ENCODE peak calls at places on chromosomes 3 and 15, in eight cellular contexts. H, R, V, Y, W, Z, L and S are unnamed samples.

GRCh38 chr3:187522293-187522692 is 147.9 kb downstream of the SST start:
- DNase-seq in H (no peak), R (no peak), V (no peak), Y (no peak), W (no peak), Z (no peak), L (no peak), S (no peak)

GRCh38 chr3:15443826-15444524 is 16.6 kb downstream of the EAF1 start:
- DNase-seq in H (no peak), R (peak), V (no peak), Y (no peak), W (no peak), Z (no peak), L (no peak), S (no peak)

GRCh38 chr3:9732080-9732752 is 681 bp downstream of the BRPF1 start:
- DNase-seq in H (no peak), R (peak), V (peak), Y (no peak), W (no peak), Z (no peak), L (no peak), S (no peak)

GRCh38 chr15:40233727-40234577 is 4.9 kb upstream of the PAK6 start:
- DNase-seq in H (no peak), R (peak), V (no peak), Y (no peak), W (no peak), Z (peak), L (no peak), S (no peak)

GRCh38 chr3:23888617-23889228 is 28.1 kb downstream of the NKIRAS1 start:
- DNase-seq in H (peak), R (peak), V (no peak), Y (no peak), W (peak), Z (no peak), L (no peak), S (no peak)

GRCh38 chr3:54962200-54962599 is 34.3 kb upstream of the LRTM1 start:
- DNase-seq in H (no peak), R (no peak), V (no peak), Y (no peak), W (no peak), Z (peak), L (no peak), S (no peak)

GRCh38 chr3:16290007-16290826 is 25.2 kb downstream of the OXNAD1 start:
- DNase-seq in H (peak), R (peak), V (no peak), Y (no peak), W (peak), Z (peak), L (no peak), S (no peak)

GRCh38 chr15:40469776-40470390 is 901 bp upstream of the CHST14 start:
- DNase-seq in H (no peak), R (peak), V (no peak), Y (no peak), W (no peak), Z (no peak), L (no peak), S (no peak)

GRCh38 chr15:67241132-67241855 is 13.2 kb downstream of the AAGAB start:
- DNase-seq in H (no peak), R (no peak), V (no peak), Y (no peak), W (no peak), Z (peak), L (no peak), S (no peak)

GRCh38 chr3:123627673-123628670 is 43.1 kb upstream of the HACD2 start:
- DNase-seq in H (no peak), R (no peak), V (peak), Y (peak), W (no peak), Z (no peak), L (no peak), S (no peak)

GRCh38 chr3:193910886-193911738 is 224.8 kb upstream of the HES1 start:
- DNase-seq in H (no peak), R (no peak), V (no peak), Y (no peak), W (no peak), Z (no peak), L (no peak), S (no peak)

GRCh38 chr3:52532838-52533622 is 627 bp downstream of the NT5DC2 start:
- DNase-seq in H (no peak), R (peak), V (peak), Y (peak), W (no peak), Z (peak), L (peak), S (no peak)

GRCh38 chr3:44227622-44228021 is 14.1 kb upstream of the TOPAZ1 start:
- DNase-seq in H (no peak), R (no peak), V (no peak), Y (no peak), W (no peak), Z (no peak), L (no peak), S (no peak)

GRCh38 chr15:42118650-42119531 is 24.5 kb upstream of the PLA2G4D start:
- DNase-seq in H (no peak), R (peak), V (no peak), Y (no peak), W (no peak), Z (no peak), L (no peak), S (no peak)

GRCh38 chr15:78272776-78273175 is 8.4 kb downstream of the DNAJA4 start:
- DNase-seq in H (no peak), R (no peak), V (no peak), Y (no peak), W (peak), Z (no peak), L (no peak), S (no peak)

GRCh38 chr3:55567615-55568014 is 80.5 kb upstream of the WNT5A start:
- DNase-seq in H (no peak), R (peak), V (no peak), Y (no peak), W (no peak), Z (no peak), L (no peak), S (no peak)

GRCh38 chr15:94780108-94780507 is 548.7 kb downstream of the MCTP2 start:
- DNase-seq in H (no peak), R (no peak), V (no peak), Y (no peak), W (no peak), Z (no peak), L (no peak), S (no peak)

GRCh38 chr3:77051927-77052542 is 12.1 kb downstream of the ROBO2 start:
- DNase-seq in H (no peak), R (no peak), V (no peak), Y (no peak), W (no peak), Z (no peak), L (no peak), S (no peak)

GRCh38 chr3:14847613-14848541 is 29.1 kb downstream of the FGD5 start:
- DNase-seq in H (no peak), R (no peak), V (peak), Y (no peak), W (no peak), Z (no peak), L (peak), S (no peak)

GRCh38 chr15:90787881-90788280 is 70.7 kb downstream of the BLM start:
- DNase-seq in H (no peak), R (peak), V (no peak), Y (no peak), W (no peak), Z (no peak), L (no peak), S (no peak)

GRCh38 chr3:125960456-125961288 is 8.3 kb upstream of the ROPN1B start:
- DNase-seq in H (no peak), R (peak), V (no peak), Y (peak), W (no peak), Z (no peak), L (no peak), S (no peak)

GRCh38 chr3:126319701-126320295 is 37.4 kb downstream of the KLF15 start:
- DNase-seq in H (no peak), R (no peak), V (no peak), Y (no peak), W (no peak), Z (no peak), L (peak), S (no peak)

GRCh38 chr3:155743616-155744015 is 1.3 kb downstream of the PLCH1 start:
- DNase-seq in H (no peak), R (peak), V (no peak), Y (no peak), W (no peak), Z (no peak), L (no peak), S (no peak)

GRCh38 chr3:17742837-17743659 is 617 bp upstream of the TBC1D5 start:
- DNase-seq in H (peak), R (no peak), V (no peak), Y (no peak), W (no peak), Z (no peak), L (peak), S (no peak)

GRCh38 chr3:192433704-192434103 is 293.6 kb downstream of the FGF12 start:
- DNase-seq in H (no peak), R (no peak), V (no peak), Y (peak), W (peak), Z (no peak), L (no peak), S (no peak)

GRCh38 chr3:185750015-185750414 is 74.8 kb downstream of the IGF2BP2 start:
- DNase-seq in H (no peak), R (no peak), V (no peak), Y (no peak), W (no peak), Z (no peak), L (no peak), S (no peak)

GRCh38 chr3:127784283-127784682 is 38.0 kb downstream of the MGLL start:
- DNase-seq in H (no peak), R (no peak), V (no peak), Y (no peak), W (no peak), Z (no peak), L (no peak), S (no peak)

GRCh38 chr15:93089855-93090305 is 869 bp upstream of the RGMA start:
- DNase-seq in H (no peak), R (no peak), V (peak), Y (no peak), W (no peak), Z (no peak), L (no peak), S (no peak)

GRCh38 chr15:25093455-25094029 is 138.8 kb downstream of the SNRPN start:
- DNase-seq in H (no peak), R (no peak), V (no peak), Y (no peak), W (no peak), Z (no peak), L (peak), S (no peak)

GRCh38 chr3:107643038-107643883 is 120.5 kb downstream of the BBX start:
- DNase-seq in H (no peak), R (no peak), V (no peak), Y (no peak), W (peak), Z (no peak), L (no peak), S (no peak)

GRCh38 chr3:98778852-98779379 is 15.8 kb downstream of the ST3GAL6 start:
- DNase-seq in H (no peak), R (peak), V (no peak), Y (no peak), W (peak), Z (peak), L (no peak), S (no peak)

GRCh38 chr3:45134758-45135521 is 11.2 kb downstream of the CDCP1 start:
- DNase-seq in H (no peak), R (peak), V (no peak), Y (no peak), W (no peak), Z (no peak), L (no peak), S (no peak)

GRCh38 chr3:197490659-197491058 is 65.1 kb downstream of the BDH1 start:
- DNase-seq in H (no peak), R (no peak), V (no peak), Y (no peak), W (no peak), Z (no peak), L (no peak), S (no peak)
- H3K27ac ChIP-seq in H (no peak), R (peak), V (no peak), Y (no peak), W (no peak), Z (peak), L (no peak), S (no peak)

GRCh38 chr3:69144631-69145244 is 22.3 kb upstream of the LMOD3 start:
- DNase-seq in H (no peak), R (no peak), V (no peak), Y (no peak), W (no peak), Z (no peak), L (peak), S (no peak)

GRCh38 chr3:69143055-69143454 is 20.7 kb upstream of the LMOD3 start:
- DNase-seq in H (no peak), R (no peak), V (no peak), Y (no peak), W (no peak), Z (no peak), L (no peak), S (no peak)

GRCh38 chr3:69142090-69142489 is 19.7 kb upstream of the LMOD3 start:
- DNase-seq in H (no peak), R (no peak), V (no peak), Y (no peak), W (no peak), Z (no peak), L (no peak), S (no peak)

GRCh38 chr3:69145688-69146087 is 23.3 kb upstream of the LMOD3 start:
- DNase-seq in H (no peak), R (no peak), V (no peak), Y (no peak), W (no peak), Z (no peak), L (no peak), S (no peak)

DNA sequence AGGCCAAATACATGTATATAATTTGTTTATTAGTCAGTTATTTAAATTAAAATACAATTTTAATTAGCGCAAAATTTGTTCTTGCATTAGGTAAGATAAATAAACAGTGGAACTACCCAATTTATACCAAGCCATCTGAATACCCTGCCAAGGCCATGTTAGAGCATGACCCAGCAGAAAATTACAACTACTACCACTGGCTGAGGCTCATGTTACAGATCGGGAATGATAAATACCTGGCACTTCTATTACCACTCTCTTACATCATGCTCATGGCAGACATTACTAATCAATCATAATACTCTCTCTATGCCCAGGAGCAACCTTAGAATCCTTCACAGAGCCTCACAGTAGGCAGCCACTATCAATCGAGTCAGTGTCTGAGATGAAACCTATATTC is 21.2 kb upstream of the LMOD3 start:
- DNase-seq in H (no peak), R (peak), V (no peak), Y (no peak), W (peak), Z (peak), L (no peak), S (no peak)
- H3K27ac ChIP-seq in H (no peak), R (no peak), V (no peak), Y (no peak), W (no peak), Z (no peak), L (no peak), S (no peak)

GRCh38 chr3:122021811-122022401 is at the start of gene ILDR1:
- DNase-seq in H (no peak), R (no peak), V (no peak), Y (peak), W (no peak), Z (no peak), L (peak), S (no peak)
- H3K27ac ChIP-seq in H (no peak), R (no peak), V (no peak), Y (peak), W (no peak), Z (no peak), L (no peak), S (no peak)

DNA sequence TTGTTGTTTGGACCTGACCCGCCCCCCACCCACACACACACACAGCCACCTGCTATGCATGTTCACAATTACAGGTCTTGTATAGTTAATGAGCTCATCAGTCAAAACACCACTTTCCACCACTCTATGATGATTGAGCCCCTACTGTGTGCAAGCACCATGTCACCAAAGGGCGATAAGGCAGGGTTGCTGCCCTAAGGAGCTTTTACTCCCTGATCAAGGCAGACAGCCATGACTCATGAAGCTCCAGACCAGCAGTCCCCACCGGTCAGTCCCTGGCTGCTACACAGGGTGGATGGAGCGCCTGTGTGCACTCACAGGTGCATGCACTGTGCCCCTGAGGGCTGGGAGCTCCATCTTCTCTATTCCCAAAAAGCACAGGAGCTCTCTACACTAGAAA is 270.6 kb downstream of the CLSTN2 start:
- DNase-seq in H (no peak), R (no peak), V (no peak), Y (no peak), W (no peak), Z (no peak), L (no peak), S (no peak)
- H3K27ac ChIP-seq in H (no peak), R (no peak), V (no peak), Y (no peak), W (no peak), Z (no peak), L (no peak), S (no peak)

DNA sequence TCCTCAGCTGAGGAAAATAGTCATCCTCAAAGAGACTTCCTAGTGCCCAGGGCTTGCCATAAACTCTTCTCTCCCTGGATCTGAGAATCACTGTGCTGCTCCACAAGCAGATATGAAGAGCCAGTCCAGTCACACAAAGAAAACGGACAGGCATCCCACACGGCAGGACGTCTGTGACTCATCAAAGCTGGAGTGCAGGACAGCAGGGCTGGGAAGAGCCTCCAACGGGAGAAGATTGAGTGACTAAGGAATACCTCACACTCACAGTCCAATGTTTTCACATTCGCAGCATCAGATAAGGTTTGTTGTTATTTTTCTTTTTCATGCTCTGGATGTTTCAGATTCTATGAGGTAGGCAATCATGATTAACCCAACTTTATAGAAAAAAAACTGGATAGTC is 57.8 kb downstream of the NEK10 start:
- DNase-seq in H (peak), R (peak), V (no peak), Y (no peak), W (peak), Z (peak), L (peak), S (no peak)
- H3K27ac ChIP-seq in H (peak), R (peak), V (no peak), Y (no peak), W (no peak), Z (no peak), L (no peak), S (no peak)

GRCh38 chr3:196965804-196966173 is 2.8 kb downstream of the PIGZ start:
- DNase-seq in H (no peak), R (no peak), V (no peak), Y (no peak), W (no peak), Z (no peak), L (no peak), S (no peak)

GRCh38 chr3:196965112-196965803 is 3.4 kb downstream of the PIGZ start:
- DNase-seq in H (no peak), R (no peak), V (no peak), Y (no peak), W (no peak), Z (no peak), L (no peak), S (no peak)

GRCh38 chr3:196962930-196963259 is 5.7 kb downstream of the PIGZ start:
- DNase-seq in H (no peak), R (no peak), V (no peak), Y (no peak), W (no peak), Z (no peak), L (no peak), S (no peak)

GRCh38 chr3:196962108-196962929 is 6.3 kb downstream of the PIGZ start:
- DNase-seq in H (no peak), R (no peak), V (no peak), Y (no peak), W (no peak), Z (no peak), L (no peak), S (no peak)

DNA sequence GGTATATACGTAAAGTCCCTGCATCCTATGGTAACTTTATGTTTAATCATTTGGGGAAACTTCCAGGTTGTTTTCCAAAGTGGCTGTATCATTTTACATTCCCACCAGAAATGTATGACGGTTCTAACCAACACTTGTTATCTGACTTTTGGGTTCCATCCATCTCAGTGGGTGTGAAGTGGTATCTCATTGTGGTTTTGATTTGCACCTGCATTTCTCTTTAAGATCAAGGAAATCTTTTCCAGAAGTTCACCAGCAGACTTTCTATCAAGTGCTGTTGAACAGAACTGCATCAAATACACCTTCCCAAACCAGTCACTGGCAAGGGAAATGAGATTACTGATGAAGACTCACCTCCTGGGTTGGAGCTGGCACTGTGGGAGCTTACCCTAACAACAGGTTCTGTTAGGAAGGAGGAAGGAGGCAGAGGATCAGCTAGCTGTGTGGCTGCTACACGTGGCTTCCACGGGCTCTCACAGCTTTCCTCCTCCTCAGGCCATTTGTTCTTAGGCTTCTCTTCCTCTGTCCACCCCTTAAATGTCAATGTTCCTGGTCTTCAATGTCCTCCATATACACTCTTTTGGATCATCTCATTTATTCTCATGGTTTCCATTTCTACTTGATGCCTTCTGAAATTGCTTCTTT is 5.2 kb downstream of the PIGZ start:
- DNase-seq in H (no peak), R (no peak), V (no peak), Y (no peak), W (no peak), Z (no peak), L (no peak), S (no peak)
- H3K27ac ChIP-seq in H (no peak), R (no peak), V (no peak), Y (no peak), W (no peak), Z (no peak), L (no peak), S (no peak)

GRCh38 chr3:137046746-137047145 is 89.0 kb downstream of the IL20RB start:
- DNase-seq in H (no peak), R (no peak), V (no peak), Y (no peak), W (no peak), Z (no peak), L (no peak), S (no peak)
- H3K27ac ChIP-seq in H (no peak), R (no peak), V (no peak), Y (no peak), W (no peak), Z (no peak), L (no peak), S (no peak)